ENCODE peak calls at places on chromosomes 6 and 20, in five cellular contexts. T, K, Q, F and R are unnamed samples.

GRCh38 chr6:16471222-16471784 is 232.9 kb downstream of the GMPR start:
- DNase-seq in Q (no peak), K (no peak), T (no peak), F (no peak), R (no peak)

GRCh38 chr6:15577550-15578171 is 85.2 kb downstream of the DTNBP1 start:
- DNase-seq in K (no peak), Q (no peak), F (no peak), T (no peak), R (no peak)

GRCh38 chr6:45830441-45831139 is 185.1 kb downstream of the CLIC5 start:
- DNase-seq in Q (no peak), F (no peak), K (peak), T (no peak), R (no peak)

GRCh38 chr6:6875818-6876470 is 231.8 kb upstream of the RREB1 start:
- DNase-seq in F (peak), K (no peak), T (no peak), Q (no peak), R (peak)

GRCh38 chr6:36514554-36515456 is 32.5 kb downstream of the STK38 start:
- DNase-seq in K (no peak), F (no peak), Q (no peak), T (no peak), R (no peak)

GRCh38 chr20:47007826-47008655 is 113.4 kb downstream of the EYA2 start:
- DNase-seq in Q (no peak), K (no peak), F (no peak), T (no peak), R (no peak)

GRCh38 chr6:30272032-30272431 is 54.7 kb upstream of the TRIM39 start:
- DNase-seq in T (no peak), K (no peak), F (no peak), Q (no peak), R (no peak)

GRCh38 chr6:77368660-77369313 is 94.5 kb downstream of the HTR1B start:
- DNase-seq in K (no peak), T (no peak), F (no peak), Q (no peak), R (no peak)

GRCh38 chr6:110064744-110065524 is 86.8 kb downstream of the GPR6 start:
- DNase-seq in Q (no peak), F (no peak), T (no peak), K (no peak), R (no peak)

GRCh38 chr20:17594443-17594842 is 24.6 kb downstream of the DSTN start:
- DNase-seq in Q (no peak), T (no peak), K (no peak), F (no peak), R (peak)

GRCh38 chr20:10255846-10256245 is 37.2 kb downstream of the SNAP25 start:
- DNase-seq in T (no peak), Q (no peak), F (no peak), K (no peak), R (no peak)

GRCh38 chr20:1816384-1817381 is 78.5 kb upstream of the SIRPA start:
- DNase-seq in F (peak), Q (no peak), T (no peak), K (no peak), R (no peak)

GRCh38 chr20:35619196-35620095 is 3.8 kb downstream of the SPAG4 start:
- DNase-seq in T (peak), K (peak), Q (peak), F (peak), R (peak)

GRCh38 chr20:58464838-58465237 is 50.4 kb downstream of the APCDD1L start:
- DNase-seq in T (no peak), Q (no peak), K (no peak), F (no peak), R (no peak)

GRCh38 chr6:166802437-166802836 is 153.9 kb downstream of the RNASET2 start:
- DNase-seq in T (no peak), K (no peak), Q (no peak), F (no peak), R (no peak)

GRCh38 chr6:165850434-165851019 is 187.5 kb upstream of the PDE10A start:
- DNase-seq in K (peak), F (peak), Q (peak), T (peak), R (peak)

GRCh38 chr6:32460528-32460927 is 20.8 kb downstream of the HLA-DRA start:
- DNase-seq in K (no peak), Q (no peak), F (no peak), T (no peak), R (no peak)

GRCh38 chr6:31639449-31639861 is 13.0 kb downstream of the BAG6 start:
- DNase-seq in Q (no peak), T (no peak), F (no peak), K (no peak), R (no peak)

GRCh38 chr6:138241381-138241780 is 23.1 kb upstream of the PBOV1 start:
- DNase-seq in T (no peak), K (no peak), F (no peak), Q (no peak), R (no peak)

GRCh38 chr20:46230811-46231282 is 77.5 kb downstream of the CDH22 start:
- DNase-seq in T (no peak), Q (no peak), F (peak), K (no peak), R (peak)

GRCh38 chr6:109456710-109457595 is 1.4 kb upstream of the MICAL1 start:
- DNase-seq in T (no peak), K (no peak), F (no peak), Q (no peak), R (peak)

GRCh38 chr20:41344477-41344876 is 3.9 kb downstream of the LPIN3 start:
- DNase-seq in K (no peak), T (no peak), F (no peak), Q (no peak), R (no peak)

GRCh38 chr20:16491277-16491912 is 81.9 kb downstream of the KIF16B start:
- DNase-seq in F (no peak), T (no peak), K (no peak), Q (no peak), R (no peak)

GRCh38 chr6:64516393-64516792 is 880.8 kb downstream of the PHF3 start:
- DNase-seq in K (no peak), Q (no peak), T (no peak), F (no peak), R (no peak)

GRCh38 chr6:79813854-79814477 is 133.4 kb downstream of the ELOVL4 start:
- DNase-seq in F (peak), T (peak), Q (peak), K (peak), R (peak)

GRCh38 chr6:36780517-36781210 is 58.6 kb downstream of the CPNE5 start:
- DNase-seq in K (no peak), T (no peak), Q (no peak), F (no peak), R (peak)

GRCh38 chr6:89079611-89080213 is 839 bp upstream of the PNRC1 start:
- DNase-seq in Q (peak), T (no peak), K (no peak), F (peak), R (peak)

GRCh38 chr20:44548171-44548678 is 26.4 kb upstream of the SERINC3 start:
- DNase-seq in T (no peak), F (no peak), K (no peak), Q (no peak), R (no peak)

GRCh38 chr6:135935951-135936601 is 84.6 kb downstream of the PDE7B start:
- DNase-seq in Q (no peak), K (no peak), T (no peak), F (no peak), R (no peak)

GRCh38 chr20:47868744-47869143 is 83.5 kb upstream of the SULF2 start:
- DNase-seq in T (no peak), Q (no peak), F (no peak), K (no peak), R (no peak)

GRCh38 chr20:57605045-57605444 is 15.2 kb downstream of the ZBP1 start:
- DNase-seq in K (no peak), T (no peak), Q (no peak), F (no peak), R (no peak)

GRCh38 chr6:3729603-3730344 is 21.7 kb downstream of the PXDC1 start:
- DNase-seq in F (no peak), Q (no peak), T (no peak), K (no peak), R (no peak)